ENCODE peak calls at places on chromosomes 3 and 15, in nine cellular contexts. One of them, this sample, is unnamed.

GRCh38 chr3:73563896-73564582 is 60.7 kb downstream of the PDZRN3 start:
- DNase-seq in SK-N-SH: no peak
- DNase-seq in GM12878: no peak
- DNase-seq in endothelial cell of umbilical vein: no peak
- DNase-seq in K562: no peak
- DNase-seq in HepG2: no peak
- DNase-seq in A549: no peak
- DNase-seq in WTC11: no peak
- DNase-seq in H1: no peak
- DNase-seq in this sample: no peak

GRCh38 chr3:22923686-22924085 is 279.4 kb upstream of the UBE2E2 start:
- DNase-seq in SK-N-SH: no peak
- DNase-seq in GM12878: no peak
- DNase-seq in endothelial cell of umbilical vein: peak
- DNase-seq in K562: no peak
- DNase-seq in HepG2: no peak
- DNase-seq in A549: no peak
- DNase-seq in WTC11: no peak
- DNase-seq in H1: no peak
- DNase-seq in this sample: no peak

GRCh38 chr15:69531302-69532027 is 78.8 kb downstream of the RPLP1 start:
- DNase-seq in SK-N-SH: no peak
- DNase-seq in GM12878: no peak
- DNase-seq in endothelial cell of umbilical vein: no peak
- DNase-seq in K562: no peak
- DNase-seq in HepG2: no peak
- DNase-seq in A549: no peak
- DNase-seq in WTC11: no peak
- DNase-seq in H1: no peak
- DNase-seq in this sample: no peak

GRCh38 chr3:89025185-89025584 is 82.2 kb upstream of the EPHA3 start:
- DNase-seq in SK-N-SH: no peak
- DNase-seq in GM12878: no peak
- DNase-seq in endothelial cell of umbilical vein: no peak
- DNase-seq in K562: no peak
- DNase-seq in HepG2: no peak
- DNase-seq in A549: no peak
- DNase-seq in WTC11: no peak
- DNase-seq in H1: no peak
- DNase-seq in this sample: no peak

GRCh38 chr15:29747837-29748417 is 74.3 kb downstream of the TJP1 start:
- DNase-seq in SK-N-SH: peak
- DNase-seq in GM12878: no peak
- DNase-seq in endothelial cell of umbilical vein: peak
- DNase-seq in K562: no peak
- DNase-seq in HepG2: peak
- DNase-seq in A549: peak
- DNase-seq in WTC11: no peak
- DNase-seq in H1: no peak
- DNase-seq in this sample: no peak

GRCh38 chr3:63911901-63912767 is at the start of gene SCAANT1:
- DNase-seq in SK-N-SH: peak
- DNase-seq in GM12878: no peak
- DNase-seq in endothelial cell of umbilical vein: peak
- DNase-seq in K562: peak
- DNase-seq in HepG2: peak
- DNase-seq in A549: peak
- DNase-seq in WTC11: peak
- DNase-seq in H1: peak
- DNase-seq in this sample: peak

GRCh38 chr15:71746719-71747118 is 63.6 kb upstream of the NR2E3 start:
- DNase-seq in SK-N-SH: no peak
- DNase-seq in GM12878: no peak
- DNase-seq in endothelial cell of umbilical vein: no peak
- DNase-seq in K562: no peak
- DNase-seq in HepG2: peak
- DNase-seq in A549: peak
- DNase-seq in WTC11: no peak
- DNase-seq in H1: no peak
- DNase-seq in this sample: no peak

GRCh38 chr3:190205739-190206138 is 85.0 kb upstream of the P3H2 start:
- DNase-seq in SK-N-SH: no peak
- DNase-seq in GM12878: peak
- DNase-seq in endothelial cell of umbilical vein: no peak
- DNase-seq in K562: no peak
- DNase-seq in HepG2: no peak
- DNase-seq in A549: peak
- DNase-seq in WTC11: no peak
- DNase-seq in H1: no peak
- DNase-seq in this sample: peak

GRCh38 chr15:33395376-33395775 is 84.6 kb downstream of the RYR3 start:
- DNase-seq in SK-N-SH: no peak
- DNase-seq in GM12878: no peak
- DNase-seq in endothelial cell of umbilical vein: no peak
- DNase-seq in K562: no peak
- DNase-seq in HepG2: no peak
- DNase-seq in A549: no peak
- DNase-seq in WTC11: no peak
- DNase-seq in H1: no peak
- DNase-seq in this sample: no peak

GRCh38 chr3:134351421-134351820 is 22.8 kb downstream of the AMOTL2 start:
- DNase-seq in SK-N-SH: no peak
- DNase-seq in GM12878: no peak
- DNase-seq in endothelial cell of umbilical vein: no peak
- DNase-seq in K562: no peak
- DNase-seq in HepG2: no peak
- DNase-seq in A549: no peak
- DNase-seq in WTC11: no peak
- DNase-seq in H1: no peak
- DNase-seq in this sample: no peak
- TF ChIP-seq MAX in SK-N-SH: no peak
- TF ChIP-seq MAX in GM12878: no peak
- TF ChIP-seq MAX in endothelial cell of umbilical vein: no peak
- TF ChIP-seq MAX in K562: no peak
- TF ChIP-seq MAX in HepG2: no peak
- TF ChIP-seq MAX in A549: no peak
- TF ChIP-seq MAX in WTC11: no peak
- TF ChIP-seq MAX in H1: no peak
- TF ChIP-seq MAX in this sample: no peak

DNA sequence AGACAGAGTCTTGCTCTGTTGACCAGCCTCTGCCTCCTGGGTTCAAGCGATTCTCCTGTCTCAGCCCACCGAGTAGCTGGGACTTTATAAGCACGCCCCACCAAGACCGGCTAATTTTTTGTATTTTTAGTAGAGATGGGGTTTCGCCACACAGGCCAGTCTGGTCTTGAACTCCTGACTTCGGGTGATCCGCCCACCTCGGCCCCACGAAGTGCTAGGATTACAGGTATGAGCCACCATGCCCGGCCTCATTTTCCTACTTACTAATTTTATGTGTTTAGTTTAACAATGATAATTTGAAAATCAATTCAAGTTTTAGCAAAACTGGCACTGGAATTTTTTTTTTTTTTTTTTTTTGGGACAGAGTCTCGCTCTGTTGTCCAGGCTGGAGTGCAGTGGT is 336.5 kb downstream of the LPP start:
- DNase-seq in SK-N-SH: no peak
- DNase-seq in GM12878: no peak
- DNase-seq in endothelial cell of umbilical vein: no peak
- DNase-seq in K562: no peak
- DNase-seq in HepG2: no peak
- DNase-seq in A549: no peak
- DNase-seq in WTC11: no peak
- DNase-seq in H1: no peak
- DNase-seq in this sample: no peak
- TF ChIP-seq MAX in SK-N-SH: no peak
- TF ChIP-seq MAX in GM12878: no peak
- TF ChIP-seq MAX in endothelial cell of umbilical vein: no peak
- TF ChIP-seq MAX in K562: no peak
- TF ChIP-seq MAX in HepG2: no peak
- TF ChIP-seq MAX in A549: no peak
- TF ChIP-seq MAX in WTC11: no peak
- TF ChIP-seq MAX in H1: no peak
- TF ChIP-seq MAX in this sample: no peak

DNA sequence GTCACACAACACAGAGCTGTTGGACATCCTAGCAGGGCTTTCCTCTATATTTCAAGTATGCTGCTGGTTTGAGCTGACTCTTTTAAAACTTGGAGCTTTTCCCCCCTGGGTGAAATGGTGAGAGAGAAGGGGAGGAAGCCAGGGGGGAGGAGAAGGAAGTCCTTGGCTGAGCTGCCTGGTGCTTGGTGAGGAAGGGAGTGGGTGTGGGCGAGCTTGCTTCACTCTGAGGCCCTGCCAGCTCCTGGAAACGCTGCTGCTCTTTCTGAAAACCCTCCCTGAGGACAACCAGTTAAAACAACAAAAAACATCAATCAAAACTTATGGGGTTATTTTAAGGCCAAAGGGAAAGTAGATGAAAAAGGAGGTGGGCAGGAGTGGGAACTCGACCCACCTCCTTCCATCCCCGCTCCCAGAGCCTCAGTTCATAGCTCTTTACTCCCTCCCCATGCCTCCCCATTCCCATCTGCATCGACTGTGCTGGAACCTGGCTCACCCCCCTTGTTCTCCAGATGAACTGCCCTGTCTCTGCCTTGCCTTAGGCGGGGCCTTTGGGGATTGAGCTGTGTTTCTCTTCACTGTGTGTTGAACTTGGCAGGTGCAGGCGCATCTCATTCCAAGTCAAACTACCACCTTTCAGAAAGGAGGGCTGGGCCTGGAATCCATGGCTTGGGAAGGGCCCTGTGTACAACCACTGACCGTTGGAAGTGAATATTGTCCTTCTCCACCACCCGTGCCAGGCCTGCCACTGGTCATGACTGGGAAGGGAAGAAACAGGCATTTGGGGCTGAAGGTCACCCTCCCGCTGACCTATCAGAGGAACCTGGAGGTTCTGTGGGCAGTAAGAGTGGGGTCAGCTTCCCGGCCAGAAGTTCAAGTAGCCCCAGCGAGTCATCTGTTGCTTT is 166.2 kb downstream of the ZNF621 start:
- DNase-seq in SK-N-SH: no peak
- DNase-seq in GM12878: no peak
- DNase-seq in endothelial cell of umbilical vein: no peak
- DNase-seq in K562: no peak
- DNase-seq in HepG2: no peak
- DNase-seq in A549: no peak
- DNase-seq in WTC11: no peak
- DNase-seq in H1: no peak
- DNase-seq in this sample: peak
- TF ChIP-seq MAX in SK-N-SH: no peak
- TF ChIP-seq MAX in GM12878: no peak
- TF ChIP-seq MAX in endothelial cell of umbilical vein: no peak
- TF ChIP-seq MAX in K562: no peak
- TF ChIP-seq MAX in HepG2: no peak
- TF ChIP-seq MAX in A549: no peak
- TF ChIP-seq MAX in WTC11: no peak
- TF ChIP-seq MAX in H1: no peak
- TF ChIP-seq MAX in this sample: no peak

GRCh38 chr3:187017511-187018230 is 87.3 kb downstream of the ST6GAL1 start:
- DNase-seq in SK-N-SH: no peak
- DNase-seq in GM12878: no peak
- DNase-seq in endothelial cell of umbilical vein: peak
- DNase-seq in K562: no peak
- DNase-seq in HepG2: no peak
- DNase-seq in A549: no peak
- DNase-seq in WTC11: no peak
- DNase-seq in H1: no peak
- DNase-seq in this sample: no peak
- TF ChIP-seq MAX in SK-N-SH: no peak
- TF ChIP-seq MAX in GM12878: no peak
- TF ChIP-seq MAX in endothelial cell of umbilical vein: no peak
- TF ChIP-seq MAX in K562: no peak
- TF ChIP-seq MAX in HepG2: no peak
- TF ChIP-seq MAX in A549: no peak
- TF ChIP-seq MAX in WTC11: no peak
- TF ChIP-seq MAX in H1: no peak
- TF ChIP-seq MAX in this sample: no peak

GRCh38 chr15:101442272-101442671 is 47.2 kb downstream of the PCSK6 start:
- DNase-seq in SK-N-SH: no peak
- DNase-seq in GM12878: no peak
- DNase-seq in endothelial cell of umbilical vein: no peak
- DNase-seq in K562: no peak
- DNase-seq in HepG2: no peak
- DNase-seq in A549: no peak
- DNase-seq in WTC11: no peak
- DNase-seq in H1: no peak
- DNase-seq in this sample: no peak

GRCh38 chr15:101441706-101442105 is 47.8 kb downstream of the PCSK6 start:
- DNase-seq in SK-N-SH: no peak
- DNase-seq in GM12878: no peak
- DNase-seq in endothelial cell of umbilical vein: no peak
- DNase-seq in K562: no peak
- DNase-seq in HepG2: no peak
- DNase-seq in A549: no peak
- DNase-seq in WTC11: no peak
- DNase-seq in H1: no peak
- DNase-seq in this sample: no peak

GRCh38 chr15:101445109-101445508 is 44.4 kb downstream of the PCSK6 start:
- DNase-seq in SK-N-SH: no peak
- DNase-seq in GM12878: no peak
- DNase-seq in endothelial cell of umbilical vein: no peak
- DNase-seq in K562: no peak
- DNase-seq in HepG2: no peak
- DNase-seq in A549: no peak
- DNase-seq in WTC11: no peak
- DNase-seq in H1: no peak
- DNase-seq in this sample: no peak

GRCh38 chr15:101445562-101446526 is 43.7 kb downstream of the PCSK6 start:
- DNase-seq in SK-N-SH: no peak
- DNase-seq in GM12878: no peak
- DNase-seq in endothelial cell of umbilical vein: peak
- DNase-seq in K562: peak
- DNase-seq in HepG2: peak
- DNase-seq in A549: peak
- DNase-seq in WTC11: no peak
- DNase-seq in H1: no peak
- DNase-seq in this sample: peak

DNA sequence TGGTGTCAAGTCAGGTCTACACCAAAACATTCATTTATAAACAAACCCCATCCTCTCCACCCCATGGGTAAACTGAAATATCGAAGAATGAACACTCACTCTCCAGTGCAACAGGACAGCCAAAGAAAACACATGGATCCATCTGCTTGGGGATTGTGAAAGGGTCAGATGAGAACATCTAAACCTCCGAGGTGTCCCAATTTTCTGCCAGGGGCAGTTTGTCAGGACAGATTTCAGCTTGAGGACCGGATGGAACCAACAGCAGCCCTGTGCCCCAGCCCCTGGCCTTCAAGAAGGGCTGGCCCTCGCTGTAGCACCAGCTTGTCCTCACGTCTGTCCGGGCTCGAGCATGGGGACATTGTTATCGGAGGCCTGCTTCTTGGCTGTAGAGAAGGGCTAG is 45.5 kb downstream of the PCSK6 start:
- DNase-seq in SK-N-SH: no peak
- DNase-seq in GM12878: no peak
- DNase-seq in endothelial cell of umbilical vein: no peak
- DNase-seq in K562: no peak
- DNase-seq in HepG2: no peak
- DNase-seq in A549: no peak
- DNase-seq in WTC11: no peak
- DNase-seq in H1: no peak
- DNase-seq in this sample: no peak
- TF ChIP-seq MAX in SK-N-SH: no peak
- TF ChIP-seq MAX in GM12878: no peak
- TF ChIP-seq MAX in endothelial cell of umbilical vein: no peak
- TF ChIP-seq MAX in K562: no peak
- TF ChIP-seq MAX in HepG2: no peak
- TF ChIP-seq MAX in A549: no peak
- TF ChIP-seq MAX in WTC11: no peak
- TF ChIP-seq MAX in H1: no peak
- TF ChIP-seq MAX in this sample: no peak